ENCODE peak calls at places on chromosomes 11 and 22, in four cellular contexts. K is fibroblast of the aortic adventitia, L is heart left ventricle, X is left lung. C is an unnamed sample.

GRCh38 chr22:22684605-22685561 is 40.5 kb downstream of the GGTLC2 start:
- DNase-seq in X (no peak), L (no peak), K (peak), C (no peak)

GRCh38 chr11:76604081-76604601 is 66.4 kb downstream of the LRRC32 start:
- DNase-seq in L (no peak), X (no peak), K (no peak), C (no peak)

GRCh38 chr11:80720295-80720694 is 1279.5 kb upstream of the TENM4 start:
- DNase-seq in L (no peak), X (no peak), K (no peak), C (no peak)

GRCh38 chr11:121366038-121366437 is 73.5 kb downstream of the SC5D start:
- DNase-seq in L (no peak), X (no peak), K (no peak), C (no peak)

GRCh38 chr11:103800406-103801114 is 235.9 kb upstream of the DDI1 start:
- DNase-seq in L (peak), X (no peak), K (peak), C (no peak)

GRCh38 chr11:117621226-117621625 is 175.8 kb downstream of the DSCAML1 start:
- DNase-seq in K (peak), X (no peak), L (no peak), C (no peak)

GRCh38 chr22:24758164-24758799 is 16.2 kb downstream of the PIWIL3 start:
- DNase-seq in L (peak), K (peak), X (no peak), C (no peak)

GRCh38 chr22:17213976-17214375 is 5.3 kb downstream of the ADA2 start:
- DNase-seq in X (peak), K (peak), L (peak), C (no peak)

GRCh38 chr11:67646535-67647336 is 3.8 kb downstream of the ACY3 start:
- DNase-seq in L (no peak), K (no peak), X (peak), C (peak)

GRCh38 chr11:67649634-67650540 is 643 bp downstream of the ACY3 start:
- DNase-seq in K (no peak), L (no peak), X (no peak), C (no peak)

GRCh38 chr11:67647471-67647870 is 3.1 kb downstream of the ACY3 start:
- DNase-seq in K (no peak), L (no peak), X (no peak), C (no peak)

GRCh38 chr11:67648796-67649613 is 1.5 kb downstream of the ACY3 start:
- DNase-seq in K (no peak), L (no peak), X (peak), C (no peak)

GRCh38 chr11:67648140-67648795 is 2.3 kb downstream of the ACY3 start:
- DNase-seq in L (peak), K (no peak), X (peak), C (peak)
- TF ChIP-seq CTCF in L (no peak), K (no peak), X (no peak), C (peak)

GRCh38 chr11:86606270-86606848 is 66.1 kb downstream of the ME3 start:
- DNase-seq in X (no peak), K (no peak), L (no peak), C (no peak)
- TF ChIP-seq CTCF in X (no peak), K (no peak), L (no peak), C (no peak)

DNA sequence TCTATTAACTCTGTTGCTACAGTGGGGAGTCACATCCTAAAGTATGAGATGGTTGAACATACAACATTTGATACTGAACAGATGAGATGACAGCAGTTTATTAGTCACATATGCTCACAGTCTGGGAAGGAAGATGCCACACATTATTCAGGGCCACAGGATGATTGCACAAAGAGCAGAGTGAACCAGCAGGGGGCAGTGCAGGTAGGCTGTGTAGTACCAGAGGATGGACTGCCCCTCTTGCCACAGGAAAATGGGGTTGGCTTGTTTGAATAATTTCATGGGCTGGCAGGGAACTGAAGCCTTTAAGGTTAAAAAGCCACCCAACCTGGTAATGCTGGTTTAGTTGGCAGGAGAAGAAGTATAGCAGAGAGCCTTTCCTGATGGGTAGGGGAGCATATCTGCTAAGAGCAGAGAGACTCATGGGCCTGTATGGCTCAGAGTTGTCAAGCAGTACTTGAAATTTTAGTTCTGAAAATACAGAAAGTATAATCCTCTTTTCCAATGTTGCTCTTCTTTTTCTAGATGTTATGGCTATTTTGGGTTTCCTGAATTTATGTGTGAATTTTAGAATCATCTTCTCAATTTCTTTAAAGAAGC is 180.4 kb upstream of the B3GAT1 start:
- DNase-seq in X (peak), K (no peak), L (no peak), C (no peak)
- TF ChIP-seq CTCF in X (no peak), K (peak), L (no peak), C (no peak)

DNA sequence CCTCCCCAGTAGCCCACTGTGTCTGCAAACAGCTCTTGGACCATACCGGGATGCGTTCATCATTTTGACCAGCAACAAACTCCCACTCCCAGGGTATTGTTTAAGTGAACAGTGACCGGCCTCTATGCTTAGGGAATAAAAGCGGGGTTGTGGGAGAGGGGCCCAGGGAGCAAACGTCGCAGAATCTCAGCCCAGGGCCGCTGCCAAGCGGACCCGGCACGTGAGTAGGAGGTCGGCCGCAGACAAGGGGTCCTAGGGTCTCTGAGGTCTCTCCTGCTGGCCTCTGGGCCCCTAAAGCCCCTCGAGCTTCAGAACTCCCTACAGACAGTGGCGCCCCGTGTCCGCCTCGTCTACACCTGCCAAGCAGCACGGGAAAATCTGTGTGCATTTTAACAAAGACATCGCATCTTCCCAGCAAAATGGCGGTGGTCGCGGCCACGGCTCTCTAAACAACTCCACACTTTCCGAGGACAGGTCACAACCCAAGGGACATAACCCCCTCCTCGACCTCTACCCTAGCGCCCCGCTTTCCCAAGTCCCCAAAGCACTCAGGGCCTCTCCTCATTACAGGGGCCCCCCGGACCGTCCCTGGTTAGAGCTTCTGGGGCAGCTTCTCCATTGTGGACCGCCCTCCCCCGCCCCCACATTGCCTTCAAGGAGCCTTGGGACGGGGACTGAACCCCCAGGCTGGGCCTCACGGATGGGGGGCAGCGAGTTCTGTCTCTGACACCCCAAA is 3.9 kb upstream of the GCAT start:
- DNase-seq in L (no peak), X (no peak), K (no peak), C (no peak)
- TF ChIP-seq CTCF in L (no peak), X (no peak), K (no peak), C (no peak)

GRCh38 chr22:19105456-19105855 is 16.8 kb downstream of the DGCR2 start:
- DNase-seq in X (no peak), K (no peak), L (no peak), C (no peak)

GRCh38 chr22:19107730-19108074 is 14.5 kb downstream of the DGCR2 start:
- DNase-seq in L (no peak), X (no peak), K (peak), C (no peak)

GRCh38 chr22:19105867-19106802 is 16.1 kb downstream of the DGCR2 start:
- DNase-seq in X (no peak), K (no peak), L (no peak), C (no peak)

GRCh38 chr22:19106886-19107729 is 15.1 kb downstream of the DGCR2 start:
- DNase-seq in L (no peak), X (no peak), K (no peak), C (no peak)

GRCh38 chr22:19103881-19104821 is 18.1 kb downstream of the DGCR2 start:
- DNase-seq in L (no peak), K (peak), X (no peak), C (no peak)
- TF ChIP-seq CTCF in L (no peak), K (no peak), X (no peak), C (no peak)

C was measured in activated B cell treated with CpG ODN at 0.5 μM for 24 hours.